ENCODE peak calls at places on chromosomes 1 and 21, in four cellular contexts. H, M, O and R are unnamed samples.

GRCh38 chr1:227136210-227136609 is 182.1 kb downstream of the CDC42BPA start:
- ATAC-seq in H (no peak), M (no peak), O (no peak), R (no peak)

GRCh38 chr1:58000821-58001220 is 545.7 kb downstream of the OMA1 start:
- ATAC-seq in H (no peak), M (no peak), O (no peak), R (no peak)

GRCh38 chr1:195328681-195329080 is 1279.6 kb downstream of the KCNT2 start:
- ATAC-seq in H (no peak), M (no peak), O (no peak), R (no peak)

GRCh38 chr1:16186655-16187235 is 25.7 kb downstream of the ARHGEF19 start:
- ATAC-seq in H (no peak), M (no peak), O (no peak), R (no peak)

GRCh38 chr1:4156241-4156640 is 256.2 kb upstream of the C1orf174 start:
- ATAC-seq in H (no peak), M (no peak), O (no peak), R (no peak)

GRCh38 chr1:150173161-150173585 is 23.5 kb downstream of the PLEKHO1 start:
- ATAC-seq in H (no peak), M (no peak), O (no peak), R (no peak)

GRCh38 chr1:229004227-229004833 is 266.6 kb upstream of the RAB4A start:
- ATAC-seq in H (no peak), M (no peak), O (no peak), R (no peak)

GRCh38 chr1:150889650-150890416 is 2.9 kb downstream of the CTXND2 start:
- ATAC-seq in H (no peak), M (no peak), O (no peak), R (no peak)

GRCh38 chr1:61387829-61388228 is 305.5 kb downstream of the NFIA start:
- ATAC-seq in H (no peak), M (no peak), O (no peak), R (no peak)

GRCh38 chr21:39406065-39406464 is 39.5 kb downstream of the LCA5L start:
- ATAC-seq in H (no peak), M (no peak), O (no peak), R (no peak)

GRCh38 chr1:3012511-3013291 is 8.6 kb upstream of the ACTRT2 start:
- ATAC-seq in H (peak), M (peak), O (peak), R (peak)

GRCh38 chr1:51416910-51417309 is 86.5 kb upstream of the TTC39A start:
- ATAC-seq in H (no peak), M (no peak), O (no peak), R (no peak)

GRCh38 chr1:64847666-64848065 is 102.8 kb downstream of the RAVER2 start:
- ATAC-seq in H (no peak), M (no peak), O (no peak), R (no peak)

GRCh38 chr1:3290915-3291314 is 163.6 kb upstream of the ARHGEF16 start:
- ATAC-seq in H (no peak), M (no peak), O (no peak), R (no peak)

GRCh38 chr1:227844320-227845114 is 29.0 kb downstream of the PRSS38 start:
- ATAC-seq in H (no peak), M (no peak), O (no peak), R (no peak)

GRCh38 chr21:36203603-36203889 is 46.9 kb downstream of the DOP1B start:
- ATAC-seq in H (peak), M (peak), O (peak), R (no peak)

GRCh38 chr1:86207323-86207722 is 50.8 kb upstream of the COL24A1 start:
- ATAC-seq in H (peak), M (no peak), O (peak), R (no peak)

GRCh38 chr1:92277105-92277504 is 21.7 kb downstream of the GLMN start:
- ATAC-seq in H (no peak), M (no peak), O (no peak), R (no peak)

GRCh38 chr1:31643976-31644559 is 608 bp downstream of the PEF1 start:
- ATAC-seq in H (no peak), M (no peak), O (peak), R (no peak)

GRCh38 chr21:40534886-40535285 is 312.1 kb downstream of the DSCAM start:
- ATAC-seq in H (no peak), M (no peak), O (no peak), R (no peak)